ENCODE peak calls at places on chromosomes 13 and 19, in ten cellular contexts. One of them, this sample, is unnamed.

GRCh38 chr19:1074512-1075283 is 7.7 kb downstream of the ARHGAP45 start:
- DNase-seq in astrocyte of the spinal cord: no peak
- DNase-seq in GM20000: peak
- DNase-seq in A549: peak
- DNase-seq in Peyer's patch: peak
- DNase-seq in omental fat pad: peak
- DNase-seq in mesothelial cell of epicardium: no peak
- DNase-seq in IMR-90: no peak
- DNase-seq in cardiac muscle cell: no peak
- DNase-seq in Caco-2: no peak
- DNase-seq in this sample: no peak

GRCh38 chr19:17296278-17296677 is 6.9 kb downstream of the ABHD8 start:
- DNase-seq in astrocyte of the spinal cord: peak
- DNase-seq in GM20000: no peak
- DNase-seq in A549: peak
- DNase-seq in Peyer's patch: no peak
- DNase-seq in omental fat pad: no peak
- DNase-seq in mesothelial cell of epicardium: no peak
- DNase-seq in IMR-90: peak
- DNase-seq in cardiac muscle cell: no peak
- DNase-seq in Caco-2: no peak
- DNase-seq in this sample: no peak

GRCh38 chr13:67258482-67258881 is 28.3 kb upstream of the PCDH9 start:
- DNase-seq in astrocyte of the spinal cord: no peak
- DNase-seq in GM20000: no peak
- DNase-seq in A549: no peak
- DNase-seq in Peyer's patch: no peak
- DNase-seq in omental fat pad: no peak
- DNase-seq in mesothelial cell of epicardium: no peak
- DNase-seq in IMR-90: no peak
- DNase-seq in cardiac muscle cell: peak
- DNase-seq in Caco-2: peak
- DNase-seq in this sample: peak

GRCh38 chr19:623974-624373 is 9.4 kb downstream of the POLRMT start:
- DNase-seq in astrocyte of the spinal cord: peak
- DNase-seq in GM20000: no peak
- DNase-seq in A549: peak
- DNase-seq in Peyer's patch: no peak
- DNase-seq in omental fat pad: no peak
- DNase-seq in mesothelial cell of epicardium: no peak
- DNase-seq in IMR-90: peak
- DNase-seq in cardiac muscle cell: peak
- DNase-seq in Caco-2: no peak
- DNase-seq in this sample: peak

GRCh38 chr13:38008636-38009035 is 139.1 kb upstream of the TRPC4 start:
- DNase-seq in astrocyte of the spinal cord: no peak
- DNase-seq in GM20000: no peak
- DNase-seq in A549: no peak
- DNase-seq in Peyer's patch: no peak
- DNase-seq in omental fat pad: no peak
- DNase-seq in mesothelial cell of epicardium: no peak
- DNase-seq in IMR-90: no peak
- DNase-seq in cardiac muscle cell: peak
- DNase-seq in Caco-2: no peak
- DNase-seq in this sample: no peak

GRCh38 chr13:74778946-74779345 is 644.7 kb upstream of the KLF12 start:
- DNase-seq in astrocyte of the spinal cord: no peak
- DNase-seq in GM20000: no peak
- DNase-seq in A549: no peak
- DNase-seq in Peyer's patch: no peak
- DNase-seq in omental fat pad: no peak
- DNase-seq in mesothelial cell of epicardium: no peak
- DNase-seq in IMR-90: peak
- DNase-seq in cardiac muscle cell: no peak
- DNase-seq in Caco-2: no peak
- DNase-seq in this sample: no peak

GRCh38 chr13:24692541-24692940 is 12.3 kb downstream of the ATP12A start:
- DNase-seq in astrocyte of the spinal cord: peak
- DNase-seq in GM20000: no peak
- DNase-seq in A549: no peak
- DNase-seq in Peyer's patch: no peak
- DNase-seq in omental fat pad: no peak
- DNase-seq in mesothelial cell of epicardium: no peak
- DNase-seq in IMR-90: peak
- DNase-seq in cardiac muscle cell: peak
- DNase-seq in Caco-2: no peak
- DNase-seq in this sample: no peak

GRCh38 chr19:15733895-15734294 is 3.9 kb upstream of the OR10H3 start:
- DNase-seq in astrocyte of the spinal cord: no peak
- DNase-seq in GM20000: no peak
- DNase-seq in A549: no peak
- DNase-seq in Peyer's patch: no peak
- DNase-seq in omental fat pad: no peak
- DNase-seq in mesothelial cell of epicardium: no peak
- DNase-seq in IMR-90: no peak
- DNase-seq in cardiac muscle cell: no peak
- DNase-seq in Caco-2: no peak
- DNase-seq in this sample: no peak

GRCh38 chr19:31408460-31409124 is 59.4 kb upstream of the TSHZ3 start:
- DNase-seq in astrocyte of the spinal cord: peak
- DNase-seq in GM20000: no peak
- DNase-seq in A549: no peak
- DNase-seq in Peyer's patch: no peak
- DNase-seq in omental fat pad: no peak
- DNase-seq in mesothelial cell of epicardium: no peak
- DNase-seq in IMR-90: peak
- DNase-seq in cardiac muscle cell: peak
- DNase-seq in Caco-2: no peak
- DNase-seq in this sample: no peak

GRCh38 chr19:44570984-44571684 is 41.7 kb upstream of the CEACAM20 start:
- DNase-seq in astrocyte of the spinal cord: peak
- DNase-seq in GM20000: peak
- DNase-seq in A549: peak
- DNase-seq in Peyer's patch: peak
- DNase-seq in omental fat pad: peak
- DNase-seq in mesothelial cell of epicardium: no peak
- DNase-seq in IMR-90: peak
- DNase-seq in cardiac muscle cell: peak
- DNase-seq in Caco-2: peak
- DNase-seq in this sample: peak

GRCh38 chr19:10422846-10423245 is 2.5 kb downstream of the PDE4A start:
- DNase-seq in astrocyte of the spinal cord: no peak
- DNase-seq in GM20000: no peak
- DNase-seq in A549: no peak
- DNase-seq in Peyer's patch: no peak
- DNase-seq in omental fat pad: no peak
- DNase-seq in mesothelial cell of epicardium: no peak
- DNase-seq in IMR-90: no peak
- DNase-seq in cardiac muscle cell: no peak
- DNase-seq in Caco-2: no peak
- DNase-seq in this sample: no peak

GRCh38 chr19:10420444-10421239 is at the start of gene PDE4A:
- DNase-seq in astrocyte of the spinal cord: no peak
- DNase-seq in GM20000: peak
- DNase-seq in A549: peak
- DNase-seq in Peyer's patch: no peak
- DNase-seq in omental fat pad: no peak
- DNase-seq in mesothelial cell of epicardium: no peak
- DNase-seq in IMR-90: no peak
- DNase-seq in cardiac muscle cell: peak
- DNase-seq in Caco-2: no peak
- DNase-seq in this sample: peak

GRCh38 chr19:10419646-10420443 is 493 bp upstream of the PDE4A start:
- DNase-seq in astrocyte of the spinal cord: peak
- DNase-seq in GM20000: peak
- DNase-seq in A549: peak
- DNase-seq in Peyer's patch: no peak
- DNase-seq in omental fat pad: no peak
- DNase-seq in mesothelial cell of epicardium: no peak
- DNase-seq in IMR-90: peak
- DNase-seq in cardiac muscle cell: peak
- DNase-seq in Caco-2: peak
- DNase-seq in this sample: peak

GRCh38 chr19:10421981-10422461 is 1.7 kb downstream of the PDE4A start:
- DNase-seq in astrocyte of the spinal cord: no peak
- DNase-seq in GM20000: peak
- DNase-seq in A549: no peak
- DNase-seq in Peyer's patch: no peak
- DNase-seq in omental fat pad: no peak
- DNase-seq in mesothelial cell of epicardium: no peak
- DNase-seq in IMR-90: no peak
- DNase-seq in cardiac muscle cell: no peak
- DNase-seq in Caco-2: no peak
- DNase-seq in this sample: no peak

DNA sequence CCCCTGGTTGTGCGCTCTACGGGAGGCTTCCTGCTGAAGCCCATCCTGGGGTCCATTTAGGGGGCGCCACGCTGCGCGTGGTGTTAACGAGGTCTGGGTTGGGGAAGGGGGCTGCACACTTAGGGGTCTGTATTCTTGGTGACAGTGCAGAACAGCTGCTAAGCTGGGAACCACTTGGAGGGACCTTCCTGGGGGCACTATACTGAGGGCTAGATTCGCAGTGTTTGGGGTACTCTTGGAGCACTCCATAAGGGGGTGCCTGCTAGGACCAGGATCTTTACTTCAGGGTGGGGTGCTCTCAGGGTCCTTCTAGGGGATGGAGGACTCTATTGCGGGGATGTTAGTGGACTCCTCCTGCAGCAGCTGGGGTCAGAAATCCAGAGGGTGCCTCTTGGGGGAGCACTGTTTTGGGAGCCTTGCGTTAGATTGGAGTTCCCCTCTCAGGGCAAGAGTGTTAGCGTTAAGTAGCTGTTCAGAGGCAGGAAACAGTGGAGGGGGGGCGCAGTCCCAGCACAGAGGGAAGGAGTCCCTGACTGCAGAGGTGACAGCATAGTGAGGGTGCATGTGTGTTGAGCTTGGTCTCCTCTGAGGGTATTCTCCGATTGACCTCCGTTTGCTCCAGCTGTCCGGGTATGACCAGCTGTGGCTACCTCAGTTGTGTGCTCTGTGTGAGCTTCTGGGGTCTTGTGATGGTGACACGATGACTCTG is 1.1 kb downstream of the PDE4A start:
- DNase-seq in astrocyte of the spinal cord: no peak
- DNase-seq in GM20000: peak
- DNase-seq in A549: no peak
- DNase-seq in Peyer's patch: no peak
- DNase-seq in omental fat pad: no peak
- DNase-seq in mesothelial cell of epicardium: no peak
- DNase-seq in IMR-90: no peak
- DNase-seq in cardiac muscle cell: no peak
- DNase-seq in Caco-2: no peak
- DNase-seq in this sample: no peak
- TF ChIP-seq CTCF in astrocyte of the spinal cord: no peak
- TF ChIP-seq CTCF in GM20000: no peak
- TF ChIP-seq CTCF in A549: no peak
- TF ChIP-seq CTCF in Peyer's patch: no peak
- TF ChIP-seq CTCF in omental fat pad: no peak
- TF ChIP-seq CTCF in mesothelial cell of epicardium: no peak
- TF ChIP-seq CTCF in IMR-90: no peak
- TF ChIP-seq CTCF in cardiac muscle cell: no peak
- TF ChIP-seq CTCF in Caco-2: no peak
- TF ChIP-seq CTCF in this sample: no peak

GRCh38 chr19:57599761-57600383 is at the start of gene ZNF530:
- DNase-seq in astrocyte of the spinal cord: peak
- DNase-seq in GM20000: peak
- DNase-seq in A549: peak
- DNase-seq in Peyer's patch: peak
- DNase-seq in omental fat pad: peak
- DNase-seq in mesothelial cell of epicardium: peak
- DNase-seq in IMR-90: peak
- DNase-seq in cardiac muscle cell: peak
- DNase-seq in Caco-2: peak
- DNase-seq in this sample: peak
- TF ChIP-seq CTCF in astrocyte of the spinal cord: no peak
- TF ChIP-seq CTCF in GM20000: no peak
- TF ChIP-seq CTCF in A549: no peak
- TF ChIP-seq CTCF in Peyer's patch: no peak
- TF ChIP-seq CTCF in omental fat pad: no peak
- TF ChIP-seq CTCF in mesothelial cell of epicardium: no peak
- TF ChIP-seq CTCF in IMR-90: no peak
- TF ChIP-seq CTCF in cardiac muscle cell: no peak
- TF ChIP-seq CTCF in Caco-2: no peak
- TF ChIP-seq CTCF in this sample: no peak

DNA sequence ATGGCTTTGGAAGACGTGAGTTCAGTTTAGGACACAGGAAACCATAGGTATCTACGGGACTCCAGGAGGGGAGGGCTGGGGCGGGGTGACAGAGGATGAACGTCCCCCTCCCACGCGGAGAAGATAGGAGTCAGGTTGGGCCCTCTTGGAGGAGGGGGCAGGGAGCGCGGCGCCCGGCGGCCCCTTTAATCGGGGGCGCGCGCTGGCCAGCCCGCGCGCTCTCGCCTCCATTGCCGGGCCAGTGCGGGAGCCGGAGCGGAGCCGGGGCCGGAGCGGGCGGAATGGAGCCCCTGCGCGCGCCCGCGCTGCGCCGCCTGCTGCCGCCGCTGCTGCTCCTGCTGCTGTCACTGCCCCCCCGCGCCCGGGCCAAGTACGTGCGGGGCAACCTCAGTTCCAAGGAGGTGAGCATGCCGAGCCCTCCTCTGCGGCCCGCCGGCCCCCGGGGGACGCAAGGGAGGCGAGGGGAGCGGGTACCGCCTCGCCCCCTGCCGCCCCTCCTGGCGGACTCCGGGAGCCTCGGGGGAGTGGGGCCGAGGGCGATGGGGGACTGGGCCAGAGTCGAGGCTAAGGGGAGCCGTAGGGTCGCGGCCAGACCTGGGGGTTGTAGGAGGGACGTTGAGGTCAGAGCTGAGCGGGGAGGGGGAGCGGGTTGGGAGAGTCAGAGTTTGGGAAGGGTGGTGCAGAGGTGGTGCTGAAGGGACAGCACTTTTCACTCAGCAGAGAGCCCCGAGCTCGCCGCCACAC is at the start of gene TMEM145:
- DNase-seq in astrocyte of the spinal cord: no peak
- DNase-seq in GM20000: peak
- DNase-seq in A549: peak
- DNase-seq in Peyer's patch: peak
- DNase-seq in omental fat pad: no peak
- DNase-seq in mesothelial cell of epicardium: no peak
- DNase-seq in IMR-90: peak
- DNase-seq in cardiac muscle cell: peak
- DNase-seq in Caco-2: peak
- DNase-seq in this sample: peak
- TF ChIP-seq CTCF in astrocyte of the spinal cord: peak
- TF ChIP-seq CTCF in GM20000: no peak
- TF ChIP-seq CTCF in A549: peak
- TF ChIP-seq CTCF in Peyer's patch: no peak
- TF ChIP-seq CTCF in omental fat pad: no peak
- TF ChIP-seq CTCF in mesothelial cell of epicardium: no peak
- TF ChIP-seq CTCF in IMR-90: peak
- TF ChIP-seq CTCF in cardiac muscle cell: peak
- TF ChIP-seq CTCF in Caco-2: no peak
- TF ChIP-seq CTCF in this sample: no peak

DNA sequence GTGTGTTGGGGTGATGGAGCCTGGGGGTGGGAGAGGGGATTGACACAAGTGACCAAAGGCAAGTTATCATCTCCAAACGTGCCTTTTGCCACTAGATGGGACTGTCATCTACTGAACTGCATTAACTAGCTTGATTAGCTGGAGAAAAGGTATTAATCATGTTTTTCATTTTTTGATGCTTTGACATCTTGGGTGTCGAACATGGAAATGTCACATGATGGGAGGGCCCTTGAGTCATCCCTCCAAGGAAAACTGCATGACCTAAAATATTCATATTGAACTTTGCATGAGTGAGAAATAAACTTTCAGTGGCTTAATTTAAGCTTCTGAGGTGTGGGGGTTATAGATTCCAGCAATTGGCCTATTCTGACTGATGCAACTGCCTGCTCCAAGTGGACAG is 73.3 kb downstream of the ALOX5AP start:
- DNase-seq in astrocyte of the spinal cord: no peak
- DNase-seq in GM20000: no peak
- DNase-seq in A549: no peak
- DNase-seq in Peyer's patch: no peak
- DNase-seq in omental fat pad: no peak
- DNase-seq in mesothelial cell of epicardium: no peak
- DNase-seq in IMR-90: no peak
- DNase-seq in cardiac muscle cell: no peak
- DNase-seq in Caco-2: no peak
- DNase-seq in this sample: no peak
- TF ChIP-seq CTCF in astrocyte of the spinal cord: no peak
- TF ChIP-seq CTCF in GM20000: no peak
- TF ChIP-seq CTCF in A549: no peak
- TF ChIP-seq CTCF in Peyer's patch: no peak
- TF ChIP-seq CTCF in omental fat pad: no peak
- TF ChIP-seq CTCF in mesothelial cell of epicardium: no peak
- TF ChIP-seq CTCF in IMR-90: no peak
- TF ChIP-seq CTCF in cardiac muscle cell: no peak
- TF ChIP-seq CTCF in Caco-2: no peak
- TF ChIP-seq CTCF in this sample: no peak